ENCODE peak calls at places on chromosomes 2 and 18, in seven cellular contexts. D, F, Q, X, A, Y and E are unnamed samples.

GRCh38 chr2:33411765-33412164 is 64.7 kb upstream of the RASGRP3 start:
- DNase-seq in Q (no peak), D (no peak), F (no peak), X (no peak), A (peak; percentile 30), Y (no peak), E (no peak)

GRCh38 chr2:101120124-101120996 is 30.8 kb downstream of the TBC1D8 start:
- DNase-seq in X (peak; percentile 51), Y (peak; percentile 94), Q (no peak), A (peak; percentile 95), D (no peak), F (no peak), E (peak; percentile 55)

GRCh38 chr2:157777425-157777824 is 98.7 kb downstream of the ACVR1 start:
- DNase-seq in A (peak; percentile 77), F (peak; percentile 52), X (peak; percentile 74), Q (peak; percentile 72), Y (no peak), D (no peak), E (peak; percentile 45)

GRCh38 chr2:237438082-237438925 is 24.3 kb upstream of the COL6A3 start:
- DNase-seq in A (peak; percentile 40), X (no peak), F (no peak), Q (peak; percentile 23), D (no peak), Y (no peak), E (peak; percentile 68)

GRCh38 chr2:164420787-164421186 is 200.5 kb downstream of the GRB14 start:
- DNase-seq in A (no peak), Q (no peak), F (no peak), Y (no peak), X (no peak), D (no peak), E (no peak)

GRCh38 chr18:7165846-7166393 is 48.3 kb upstream of the LAMA1 start:
- DNase-seq in D (no peak), X (no peak), F (no peak), Q (no peak), A (no peak), Y (no peak), E (no peak)

GRCh38 chr2:238688197-238689153 is 159.4 kb upstream of the TWIST2 start:
- DNase-seq in X (no peak), Q (no peak), D (no peak), Y (no peak), A (no peak), F (no peak), E (no peak)

GRCh38 chr2:190466819-190467444 is 58.8 kb downstream of the MFSD6 start:
- DNase-seq in A (peak; percentile 7), F (no peak), D (no peak), X (no peak), Y (no peak), Q (peak; percentile 57), E (no peak)

GRCh38 chr18:23810396-23810795 is 121.1 kb downstream of the LAMA3 start:
- DNase-seq in Q (no peak), X (no peak), F (no peak), A (no peak), Y (no peak), D (no peak), E (no peak)

GRCh38 chr2:30768708-30769580 is 38.3 kb downstream of the CAPN13 start:
- DNase-seq in Y (no peak), Q (no peak), A (no peak), X (no peak), D (no peak), F (no peak), E (no peak)

GRCh38 chr2:27016801-27017325 is 15.9 kb upstream of the TMEM214 start:
- DNase-seq in Q (peak; percentile 90), F (peak; percentile 74), Y (no peak), A (peak; percentile 81), D (no peak), X (peak; percentile 91), E (peak; percentile 68)

GRCh38 chr18:61025596-61025995 is 307.6 kb upstream of the CDH20 start:
- DNase-seq in X (no peak), Y (no peak), F (no peak), Q (no peak), A (no peak), D (no peak), E (no peak)

GRCh38 chr2:127142663-127143630 is 36.0 kb upstream of the BIN1 start:
- DNase-seq in Y (no peak), Q (no peak), F (no peak), A (no peak), X (no peak), D (no peak), E (no peak)

GRCh38 chr2:213316001-213316735 is 31.9 kb downstream of the SPAG16 start:
- DNase-seq in F (no peak), Q (no peak), A (peak; percentile 78), D (no peak), Y (no peak), X (peak; percentile 13), E (no peak)

GRCh38 chr2:195322324-195322723 is 334.7 kb upstream of the SLC39A10 start:
- DNase-seq in F (no peak), X (no peak), A (peak; percentile 68), Q (no peak), Y (no peak), D (no peak), E (peak; percentile 70)

GRCh38 chr2:97736608-97737330 is 23.4 kb downstream of the ZAP70 start:
- DNase-seq in Q (no peak), A (no peak), F (no peak), X (no peak), Y (no peak), D (no peak), E (no peak)

GRCh38 chr18:24426398-24427294 is at the start of gene IMPACT:
- DNase-seq in D (peak; percentile 65), F (peak; percentile 50), A (peak; percentile 82), Q (peak; percentile 91), Y (peak; percentile 65), X (peak; percentile 92), E (peak; percentile 79)

GRCh38 chr2:181411105-181411849 is 45.9 kb upstream of the ITGA4 start:
- DNase-seq in Q (peak; percentile 99), X (peak; percentile 40), F (peak; percentile 90), A (no peak), D (no peak), Y (no peak), E (no peak)

GRCh38 chr18:36419913-36420531 is 122.5 kb downstream of the FHOD3 start:
- DNase-seq in A (peak; percentile 51), Y (no peak), X (no peak), D (no peak), Q (peak; percentile 76), F (peak; percentile 59), E (no peak)

GRCh38 chr18:8049147-8049546 is 482.0 kb downstream of the PTPRM start:
- DNase-seq in A (peak; percentile 19), X (no peak), F (no peak), Y (no peak), D (no peak), Q (no peak), E (no peak)

GRCh38 chr2:9153589-9153988 is 53.0 kb upstream of the ASAP2 start:
- DNase-seq in X (peak; percentile 39), D (no peak), Y (peak; percentile 54), F (no peak), Q (no peak), A (no peak), E (no peak)

GRCh38 chr2:104539649-104540048 is 314.3 kb upstream of the POU3F3 start:
- DNase-seq in X (no peak), A (no peak), F (no peak), D (no peak), Y (no peak), Q (no peak), E (no peak)

GRCh38 chr2:133570547-133570946 is 2.3 kb upstream of the NCKAP5 start:
- DNase-seq in D (no peak), Q (no peak), Y (no peak), A (no peak), F (no peak), X (no peak), E (no peak)

GRCh38 chr18:77065221-77065981 is 67.2 kb downstream of the MBP start:
- DNase-seq in Y (peak; percentile 69), Q (peak; percentile 58), F (peak; percentile 70), A (peak; percentile 87), X (peak; percentile 97), D (no peak), E (no peak)

GRCh38 chr2:194824450-194824849 is 832.6 kb upstream of the SLC39A10 start:
- DNase-seq in Q (no peak), Y (no peak), A (no peak), D (no peak), X (no peak), F (no peak), E (no peak)

GRCh38 chr2:180980943-180981898 is 816 bp downstream of the UBE2E3 start:
- DNase-seq in Q (peak; percentile 66), A (peak; percentile 47), F (peak; percentile 53), D (no peak), X (peak; percentile 44), Y (no peak), E (peak; percentile 38)

GRCh38 chr2:7819860-7820259 is 862.0 kb upstream of the ID2 start:
- DNase-seq in D (no peak), A (no peak), Y (no peak), Q (no peak), F (no peak), X (no peak), E (no peak)

GRCh38 chr2:85255813-85256581 is 71.8 kb downstream of the TGOLN2 start:
- DNase-seq in D (no peak), F (no peak), X (peak; percentile 76), Q (no peak), Y (no peak), A (peak; percentile 19), E (no peak)

GRCh38 chr2:220191031-220191430 is 563.6 kb downstream of the SLC4A3 start:
- DNase-seq in F (no peak), Y (no peak), X (no peak), Q (no peak), D (no peak), A (no peak), E (no peak)

GRCh38 chr2:217671043-217671442 is 331.8 kb downstream of the TNS1 start:
- DNase-seq in A (no peak), X (no peak), Q (no peak), Y (no peak), D (no peak), F (no peak), E (no peak)

GRCh38 chr2:240448387-240449274 is 13.2 kb downstream of the GPC1 start:
- DNase-seq in Y (no peak), Q (no peak), X (no peak), D (no peak), A (no peak), F (no peak), E (no peak)

GRCh38 chr2:101999122-101999789 is 7.5 kb downstream of the IL1R2 start:
- DNase-seq in A (peak; percentile 83), Y (no peak), F (no peak), D (no peak), Q (peak; percentile 23), X (no peak), E (peak; percentile 74)

GRCh38 chr2:230902180-230902899 is 22.7 kb downstream of the GPR55 start:
- DNase-seq in X (peak; percentile 85), A (peak; percentile 72), Y (no peak), D (no peak), Q (peak; percentile 93), F (peak; percentile 81), E (peak; percentile 56)

GRCh38 chr2:168934826-168935225 is 33.7 kb downstream of the G6PC2 start:
- DNase-seq in A (no peak), Y (no peak), D (no peak), Q (no peak), F (no peak), X (no peak), E (no peak)

GRCh38 chr2:15817748-15818147 is 122.6 kb upstream of the MYCN start:
- DNase-seq in F (no peak), X (no peak), D (no peak), Q (no peak), Y (no peak), A (no peak), E (no peak)

GRCh38 chr2:59093571-59093970 is 852.4 kb upstream of the FANCL start:
- DNase-seq in F (no peak), X (no peak), A (no peak), D (no peak), Q (no peak), Y (no peak), E (no peak)

GRCh38 chr2:45176399-45176798 is 167.1 kb upstream of the SIX2 start:
- DNase-seq in D (no peak), F (no peak), Y (no peak), X (no peak), A (peak; percentile 43), Q (no peak), E (no peak)